ENCODE peak calls at places on chromosome 11, in ten cellular contexts. U, J, A, Q, D, C, S, Z, R and P are unnamed samples.
A peak's percentile ranks its signal among the peaks of the same experiment; 100 is the strongest.

GRCh38 chr11:6438979-6439571 is 1.7 kb downstream of the HPX start:
- DNase-seq in C (no peak), Z (no peak), R (no peak), J (peak; percentile 28), Q (peak; percentile 72), U (peak; percentile 45), D (peak; percentile 68), A (peak; percentile 28), S (no peak), P (no peak)

GRCh38 chr11:96092511-96092910 is 168.6 kb upstream of the MTMR2 start:
- DNase-seq in Q (no peak), U (no peak), J (no peak), A (no peak), S (no peak), D (no peak), Z (no peak), R (no peak), C (no peak), P (no peak)

GRCh38 chr11:113796663-113797259 is 17.2 kb downstream of the CLDN25 start:
- DNase-seq in C (no peak), Z (no peak), Q (peak; percentile 37), S (no peak), J (peak; percentile 35), A (no peak), D (peak; percentile 80), U (no peak), R (no peak), P (peak; percentile 61)

GRCh38 chr11:61532136-61533038 is 23.8 kb downstream of the LRRC10B start:
- DNase-seq in A (no peak), U (peak; percentile 40), Q (peak; percentile 49), D (peak; percentile 47), R (no peak), C (no peak), Z (peak; percentile 26), S (no peak), J (no peak), P (peak; percentile 77)

GRCh38 chr11:86523738-86524602 is 148.4 kb downstream of the ME3 start:
- DNase-seq in A (no peak), J (no peak), S (no peak), Z (no peak), C (no peak), R (peak; percentile 70), Q (no peak), U (no peak), D (no peak), P (no peak)

GRCh38 chr11:94175545-94175944 is 46.9 kb downstream of the PANX1 start:
- DNase-seq in C (no peak), D (no peak), Z (no peak), S (no peak), A (no peak), U (no peak), J (no peak), R (no peak), Q (no peak), P (no peak)

GRCh38 chr11:6307879-6308278 is 12.4 kb downstream of the CAVIN3 start:
- DNase-seq in Q (no peak), R (no peak), U (no peak), C (no peak), D (no peak), J (no peak), Z (no peak), A (no peak), S (no peak), P (no peak)

GRCh38 chr11:91707652-91708051 is 517.0 kb upstream of the FAT3 start:
- DNase-seq in C (no peak), A (no peak), R (no peak), U (no peak), S (no peak), Q (no peak), Z (no peak), J (no peak), D (no peak), P (no peak)

GRCh38 chr11:73291196-73291595 is 16.9 kb upstream of the ARHGEF17 start:
- DNase-seq in R (no peak), A (no peak), Z (no peak), S (no peak), D (no peak), J (no peak), C (no peak), U (no peak), Q (no peak), P (no peak)

GRCh38 chr11:12109591-12110196 is 696 bp upstream of the MICAL2 start:
- DNase-seq in U (no peak), Z (no peak), C (no peak), R (no peak), Q (no peak), A (no peak), J (no peak), S (no peak), D (no peak), P (no peak)

DNA sequence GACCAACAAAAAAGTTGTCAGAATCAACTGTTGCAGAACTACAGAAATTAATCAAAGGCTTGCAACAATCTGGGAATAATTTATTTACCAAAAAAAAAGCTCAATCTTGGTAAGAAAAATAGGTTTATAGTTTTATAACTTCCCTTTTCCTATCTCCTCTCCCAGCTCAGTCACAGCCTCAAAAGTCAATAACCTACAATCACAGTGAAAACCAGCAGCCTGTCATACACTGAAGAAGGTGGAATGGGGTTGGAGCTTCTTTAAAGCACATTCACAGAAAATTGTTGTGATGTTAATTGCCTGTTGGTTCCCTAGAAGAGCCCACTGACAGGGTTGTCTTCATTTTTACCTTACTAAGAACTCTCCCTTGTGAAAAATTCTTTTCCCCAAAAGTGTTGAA is 50.7 kb upstream of the CEP126 start:
- DNase-seq in D (no peak), R (no peak), U (no peak), Q (no peak), Z (no peak), C (no peak), S (no peak), A (no peak), J (no peak), P (peak; percentile 2)
- H3K4me1 ChIP-seq in D (no peaks in the 10 kb centered on the region), R (peaks cover 30% of the 10 kb centered on the region), U (no peaks in the 10 kb centered on the region), Q (no peaks in the 10 kb centered on the region), Z (no peaks in the 10 kb centered on the region), C (peaks cover 36% of the 10 kb centered on the region), S (no peaks in the 10 kb centered on the region), A (no peaks in the 10 kb centered on the region), J (no peaks in the 10 kb centered on the region), P (no peaks in the 10 kb centered on the region)

GRCh38 chr11:130202818-130203671 is 43.5 kb downstream of the ST14 start:
- DNase-seq in J (no peak), S (no peak), Q (no peak), C (peak; percentile 51), D (no peak), A (no peak), U (no peak), Z (no peak), R (peak; percentile 40), P (peak; percentile 39)
- H3K4me1 ChIP-seq in J (no peaks in the 10 kb centered on the region), S (no peaks in the 10 kb centered on the region), Q (peaks cover 6% of the 10 kb centered on the region), C (no peaks in the 10 kb centered on the region), D (no peaks in the 10 kb centered on the region), A (no peaks in the 10 kb centered on the region), U (no peaks in the 10 kb centered on the region), Z (no peaks in the 10 kb centered on the region), R (peaks cover 1% of the 10 kb centered on the region), P (no peaks in the 10 kb centered on the region)

GRCh38 chr11:10660323-10660722 is 33.2 kb downstream of the IRAG1 start:
- DNase-seq in S (no peak), U (no peak), J (no peak), A (no peak), C (peak; percentile 64), D (no peak), Q (no peak), Z (no peak), R (no peak), P (no peak)
- H3K4me1 ChIP-seq in S (peaks cover 77% of the 10 kb centered on the region), U (no peaks in the 10 kb centered on the region), J (peaks cover 73% of the 10 kb centered on the region), A (peaks cover 18% of the 10 kb centered on the region), C (peaks cover 91% of the 10 kb centered on the region), D (peaks cover 14% of the 10 kb centered on the region), Q (no peaks in the 10 kb centered on the region), Z (no peaks in the 10 kb centered on the region), R (peaks cover 20% of the 10 kb centered on the region), P (peaks cover 13% of the 10 kb centered on the region)

DNA sequence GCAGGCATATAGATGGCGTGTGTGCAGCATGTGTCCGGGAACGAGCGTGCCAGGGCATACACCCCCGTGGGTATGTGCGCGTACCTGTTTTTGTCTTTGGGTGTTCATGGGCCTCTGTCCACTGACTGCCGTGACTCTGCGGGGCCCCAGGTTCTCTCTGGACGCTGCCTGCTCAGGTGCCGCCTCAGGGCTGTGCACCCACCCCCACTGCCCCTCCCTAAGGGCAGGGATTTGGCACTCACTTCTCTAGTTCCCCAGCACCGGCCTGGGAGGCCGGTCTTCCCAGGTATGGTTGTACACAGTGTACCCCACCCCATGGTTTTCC is 111.5 kb downstream of the ST3GAL4 start:
- DNase-seq in U (no peak), Z (no peak), Q (no peak), D (no peak), A (no peak), S (no peak), J (no peak), R (no peak), C (no peak), P (no peak)
- H3K4me1 ChIP-seq in U (no peaks in the 10 kb centered on the region), Z (peaks cover 12% of the 10 kb centered on the region), Q (peaks cover 45% of the 10 kb centered on the region), D (no peaks in the 10 kb centered on the region), A (no peaks in the 10 kb centered on the region), S (peaks cover 29% of the 10 kb centered on the region), J (peaks cover 23% of the 10 kb centered on the region), R (no peaks in the 10 kb centered on the region), C (peaks cover 7% of the 10 kb centered on the region), P (no peaks in the 10 kb centered on the region)

GRCh38 chr11:57647960-57648776 is 1.5 kb downstream of the YPEL4 start:
- DNase-seq in J (no peak), R (no peak), Z (no peak), S (no peak), D (peak; percentile 26), Q (no peak), C (no peak), U (no peak), A (no peak), P (no peak)

GRCh38 chr11:57647368-57647767 is 2.3 kb downstream of the YPEL4 start:
- DNase-seq in D (peak; percentile 41), A (no peak), S (no peak), Q (no peak), J (no peak), C (no peak), Z (no peak), U (no peak), R (no peak), P (no peak)

GRCh38 chr11:57650739-57651090 is 1.0 kb upstream of the YPEL4 start:
- DNase-seq in C (no peak), S (no peak), Z (no peak), J (no peak), A (no peak), D (no peak), R (no peak), Q (no peak), U (no peak), P (no peak)

GRCh38 chr11:57649826-57650738 is at the start of gene YPEL4:
- DNase-seq in D (peak; percentile 63), J (peak; percentile 60), S (peak; percentile 40), R (no peak), Q (peak; percentile 21), A (peak; percentile 79), Z (peak; percentile 61), U (no peak), C (peak; percentile 84), P (peak; percentile 75)

GRCh38 chr11:57648791-57649735 is 649 bp downstream of the YPEL4 start:
- DNase-seq in Q (peak; percentile 48), D (peak; percentile 37), Z (no peak), C (peak; percentile 67), U (no peak), J (no peak), A (peak; percentile 46), R (no peak), S (no peak), P (no peak)
- H3K4me1 ChIP-seq in Q (peaks cover 31% of the 10 kb centered on the region), D (peaks cover 59% of the 10 kb centered on the region), Z (peaks cover 19% of the 10 kb centered on the region), C (peaks cover 56% of the 10 kb centered on the region), U (no peaks in the 10 kb centered on the region), J (peaks cover 67% of the 10 kb centered on the region), A (no peaks in the 10 kb centered on the region), R (peaks cover 14% of the 10 kb centered on the region), S (peaks cover 57% of the 10 kb centered on the region), P (no peaks in the 10 kb centered on the region)